ENCODE peak calls at places on chromosomes 11 and 22, in nine cellular contexts. V, N, F, B, O, E, Z, H and I are unnamed samples.

GRCh38 chr22:27507066-27507715 is 294.4 kb downstream of the MN1 start:
- DNase-seq in O (no peak), V (no peak), H (no peak), Z (peak), N (no peak), F (no peak), B (no peak), E (no peak), I (no peak)

GRCh38 chr11:46696212-46696558 is 4.2 kb downstream of the ARHGAP1 start:
- DNase-seq in F (no peak), H (no peak), O (no peak), V (no peak), B (no peak), N (no peak), E (no peak), Z (no peak), I (no peak)

GRCh38 chr11:36041988-36042606 is 98.2 kb downstream of the LDLRAD3 start:
- DNase-seq in F (peak), O (no peak), Z (peak), V (no peak), H (no peak), B (no peak), N (no peak), E (peak), I (no peak)

GRCh38 chr11:16750417-16750816 is 12.0 kb downstream of the C11orf58 start:
- DNase-seq in H (no peak), V (no peak), E (no peak), B (no peak), Z (no peak), N (no peak), O (no peak), F (peak), I (no peak)

GRCh38 chr22:47035443-47035881 is 273.0 kb downstream of the TBC1D22A start:
- DNase-seq in O (no peak), E (no peak), F (no peak), H (no peak), Z (no peak), V (no peak), N (no peak), B (no peak), I (no peak)

GRCh38 chr11:61375709-61376108 is 13.5 kb downstream of the TMEM138 start:
- DNase-seq in B (no peak), F (no peak), Z (no peak), E (no peak), O (no peak), V (no peak), N (no peak), H (no peak), I (no peak)

GRCh38 chr11:94934362-94934761 is 39.0 kb downstream of the CWC15 start:
- DNase-seq in O (no peak), V (peak), B (no peak), H (no peak), F (no peak), E (no peak), Z (peak), N (no peak), I (peak)

GRCh38 chr11:12897390-12897789 is 111.7 kb upstream of the RASSF10 start:
- DNase-seq in N (no peak), O (no peak), V (no peak), H (no peak), Z (no peak), E (no peak), B (no peak), F (no peak), I (no peak)

GRCh38 chr22:36285545-36285944 is 32.6 kb downstream of the APOL1 start:
- DNase-seq in O (no peak), V (no peak), E (no peak), F (no peak), N (no peak), H (no peak), Z (no peak), B (no peak), I (no peak)

GRCh38 chr22:50548046-50548912 is 2.6 kb downstream of the KLHDC7B start:
- DNase-seq in Z (no peak), H (no peak), B (no peak), O (no peak), N (no peak), F (no peak), V (no peak), E (peak), I (peak)

GRCh38 chr11:133955091-133955846 is 1.5 kb downstream of the IGSF9B start:
- DNase-seq in N (no peak), Z (no peak), B (no peak), O (no peak), V (no peak), E (no peak), F (no peak), H (no peak), I (peak)

GRCh38 chr22:31313366-31314147 is 21.3 kb upstream of the PIK3IP1 start:
- DNase-seq in E (peak), Z (peak), N (peak), O (no peak), F (peak), H (peak), B (peak), V (peak), I (peak)

GRCh38 chr11:75311858-75312288 is 39.6 kb downstream of the ARRB1 start:
- DNase-seq in E (no peak), B (no peak), H (no peak), F (no peak), N (no peak), O (no peak), V (no peak), Z (peak), I (peak)

GRCh38 chr22:43862074-43862881 is at the start of gene SULT4A1:
- DNase-seq in B (peak), V (peak), O (no peak), F (no peak), E (no peak), N (peak), Z (peak), H (no peak), I (peak)

GRCh38 chr11:125345706-125346561 is 150.1 kb downstream of the FEZ1 start:
- DNase-seq in B (no peak), F (peak), N (peak), O (no peak), E (peak), V (peak), H (peak), Z (peak), I (peak)

GRCh38 chr11:34327804-34328631 is 29.8 kb downstream of the ABTB2 start:
- DNase-seq in Z (peak), B (no peak), V (no peak), N (no peak), O (no peak), H (no peak), E (no peak), F (no peak), I (peak)

GRCh38 chr22:46091277-46091977 is 58.9 kb upstream of the PPARA start:
- DNase-seq in N (no peak), H (no peak), F (no peak), B (no peak), E (no peak), O (no peak), V (no peak), Z (no peak), I (no peak)

GRCh38 chr11:114977596-114977995 is 299.3 kb downstream of the NXPE2 start:
- DNase-seq in V (no peak), Z (no peak), B (no peak), N (no peak), E (no peak), H (no peak), F (no peak), O (no peak), I (no peak)
- TF ChIP-seq CTCF in V (no peak), Z (no peak), B (no peak), N (no peak), E (no peak), H (no peak), F (no peak), O (no peak), I (no peak)

DNA sequence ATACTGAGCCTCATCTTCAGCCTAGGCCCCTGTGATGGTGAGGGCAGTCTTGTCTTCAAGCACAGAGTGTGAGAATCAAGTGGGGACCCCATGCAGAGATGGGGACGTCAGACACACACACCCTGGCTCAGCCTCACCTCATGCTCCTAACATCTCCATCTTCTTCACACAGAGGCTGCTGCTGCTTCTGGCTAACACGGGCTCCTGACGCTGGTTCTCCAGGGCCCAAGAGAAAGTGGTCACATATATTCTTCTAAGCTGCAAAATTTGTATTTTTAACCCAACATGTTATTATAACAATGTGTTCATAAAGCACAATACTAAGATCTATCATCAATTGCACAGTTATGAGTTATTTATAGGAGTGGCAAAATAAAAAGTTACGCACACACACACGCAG is 101.2 kb downstream of the VPREB1 start:
- DNase-seq in H (no peak), Z (no peak), V (no peak), N (no peak), B (no peak), O (no peak), E (no peak), F (no peak), I (no peak)
- TF ChIP-seq CTCF in H (no peak), Z (no peak), V (no peak), N (no peak), B (no peak), O (no peak), E (no peak), F (no peak), I (no peak)

GRCh38 chr11:26137651-26138050 is 194.3 kb upstream of the ANO3 start:
- DNase-seq in E (no peak), Z (peak), N (no peak), V (no peak), F (peak), B (no peak), O (no peak), H (no peak), I (no peak)

GRCh38 chr11:26134481-26135355 is 197.2 kb upstream of the ANO3 start:
- DNase-seq in Z (peak), B (no peak), F (peak), E (peak), N (peak), O (no peak), V (peak), H (no peak), I (no peak)

DNA sequence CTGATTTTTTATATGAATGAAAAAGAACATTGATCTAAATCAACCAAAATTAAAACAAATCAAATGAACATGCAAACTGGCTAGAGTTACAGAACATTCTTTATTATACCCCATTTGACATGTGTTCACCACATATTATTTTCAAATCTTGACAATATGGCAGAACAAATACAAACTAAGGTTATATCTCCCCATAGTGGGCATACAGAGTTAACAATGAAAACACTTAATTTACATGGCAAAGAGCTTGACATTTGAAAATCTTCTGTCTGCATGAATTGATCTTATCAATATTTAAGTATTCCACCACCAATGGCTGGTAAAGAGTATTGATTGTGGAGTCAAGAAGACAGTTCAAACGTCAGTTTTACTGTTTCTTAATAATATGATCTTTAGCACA is 197.9 kb upstream of the ANO3 start:
- DNase-seq in N (no peak), E (no peak), Z (no peak), V (no peak), F (no peak), B (no peak), H (no peak), O (no peak), I (no peak)
- TF ChIP-seq CTCF in N (no peak), E (no peak), Z (no peak), V (no peak), F (no peak), B (no peak), H (no peak), O (no peak), I (no peak)

GRCh38 chr11:14235701-14236100 is 123.3 kb downstream of the RRAS2 start:
- DNase-seq in O (no peak), Z (no peak), E (no peak), H (no peak), V (no peak), F (no peak), B (no peak), N (no peak), I (no peak)

GRCh38 chr11:14230407-14230806 is 128.6 kb downstream of the RRAS2 start:
- DNase-seq in Z (no peak), N (no peak), B (no peak), O (no peak), F (no peak), V (no peak), H (no peak), E (no peak), I (no peak)

GRCh38 chr11:14229472-14229871 is 129.5 kb downstream of the RRAS2 start:
- DNase-seq in O (no peak), H (no peak), E (no peak), N (no peak), F (no peak), V (no peak), Z (no peak), B (no peak), I (no peak)

GRCh38 chr11:14234446-14234845 is 124.5 kb downstream of the RRAS2 start:
- DNase-seq in H (no peak), F (no peak), O (no peak), N (no peak), B (no peak), V (no peak), E (no peak), Z (no peak), I (no peak)

GRCh38 chr11:14232652-14233051 is 126.3 kb downstream of the RRAS2 start:
- DNase-seq in F (no peak), Z (no peak), H (no peak), O (no peak), V (no peak), E (no peak), N (peak), B (no peak), I (no peak)
- TF ChIP-seq CTCF in F (peak), Z (peak), H (no peak), O (peak), V (peak), E (peak), N (no peak), B (peak), I (peak)

GRCh38 chr22:45010532-45010900 is 711 bp upstream of the PHF21B start:
- DNase-seq in N (no peak), O (no peak), F (no peak), V (peak), B (no peak), H (no peak), Z (no peak), E (no peak), I (no peak)
- TF ChIP-seq CTCF in N (no peak), O (no peak), F (no peak), V (no peak), B (no peak), H (no peak), Z (no peak), E (no peak), I (no peak)

DNA sequence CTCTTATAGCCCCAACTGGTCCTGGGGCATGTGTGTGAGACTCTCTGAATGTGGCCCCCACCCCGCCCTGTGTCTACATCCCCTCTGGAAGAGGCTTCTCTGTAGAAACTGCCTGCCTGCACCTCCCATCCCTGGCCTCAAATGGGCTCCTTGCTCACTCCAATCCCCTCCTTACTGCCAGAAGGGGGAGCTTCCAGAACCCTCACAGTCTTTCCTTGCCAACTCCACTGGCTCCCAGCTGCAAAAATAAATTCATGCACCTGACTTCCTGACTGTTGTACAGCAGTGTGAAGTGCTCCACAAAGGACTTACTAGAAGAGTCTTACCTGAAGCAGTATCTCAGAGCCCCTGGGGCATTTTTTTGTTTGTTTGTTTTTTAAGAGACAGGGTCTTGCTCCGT is 15.2 kb upstream of the SERPIND1 start:
- DNase-seq in O (no peak), V (no peak), N (no peak), H (no peak), E (peak), B (no peak), F (no peak), Z (no peak), I (no peak)
- TF ChIP-seq CTCF in O (no peak), V (no peak), N (no peak), H (no peak), E (peak), B (no peak), F (no peak), Z (peak), I (no peak)

DNA sequence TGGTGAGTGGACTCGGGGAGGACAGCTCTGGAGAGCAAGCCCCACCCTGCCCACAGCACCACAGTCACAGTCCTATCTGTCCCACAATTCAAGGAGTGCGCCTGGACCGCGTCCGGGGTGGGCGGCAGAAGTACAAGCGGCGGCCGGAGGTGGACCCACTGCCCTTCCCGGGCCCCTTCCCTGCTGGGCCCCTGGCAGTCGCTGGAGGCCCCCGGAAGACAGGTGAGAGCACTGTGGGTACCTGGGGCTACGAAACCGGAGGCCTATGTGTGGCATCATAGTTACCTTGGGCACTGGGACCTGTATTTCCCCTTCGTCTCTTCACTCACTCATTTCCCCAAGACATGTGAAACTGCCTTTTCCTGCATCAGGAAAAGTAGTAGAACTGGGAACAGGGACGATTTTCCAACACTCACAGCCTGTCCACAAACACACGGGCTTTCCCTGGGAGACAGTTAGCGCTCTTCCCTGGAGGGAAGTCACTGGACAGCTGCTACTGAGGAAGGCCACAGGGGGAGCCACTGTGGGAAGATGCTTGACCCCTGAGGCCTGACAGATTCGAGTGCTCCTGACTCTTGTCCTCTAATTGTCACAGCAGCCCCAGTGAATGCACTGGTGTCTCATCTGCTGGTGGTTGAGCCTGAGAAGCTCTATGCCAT is 3.1 kb downstream of the TRMT112 start:
- DNase-seq in N (no peak), B (no peak), O (no peak), E (peak), H (no peak), V (no peak), F (no peak), Z (no peak), I (no peak)
- TF ChIP-seq CTCF in N (no peak), B (no peak), O (peak), E (peak), H (no peak), V (peak), F (peak), Z (no peak), I (peak)

DNA sequence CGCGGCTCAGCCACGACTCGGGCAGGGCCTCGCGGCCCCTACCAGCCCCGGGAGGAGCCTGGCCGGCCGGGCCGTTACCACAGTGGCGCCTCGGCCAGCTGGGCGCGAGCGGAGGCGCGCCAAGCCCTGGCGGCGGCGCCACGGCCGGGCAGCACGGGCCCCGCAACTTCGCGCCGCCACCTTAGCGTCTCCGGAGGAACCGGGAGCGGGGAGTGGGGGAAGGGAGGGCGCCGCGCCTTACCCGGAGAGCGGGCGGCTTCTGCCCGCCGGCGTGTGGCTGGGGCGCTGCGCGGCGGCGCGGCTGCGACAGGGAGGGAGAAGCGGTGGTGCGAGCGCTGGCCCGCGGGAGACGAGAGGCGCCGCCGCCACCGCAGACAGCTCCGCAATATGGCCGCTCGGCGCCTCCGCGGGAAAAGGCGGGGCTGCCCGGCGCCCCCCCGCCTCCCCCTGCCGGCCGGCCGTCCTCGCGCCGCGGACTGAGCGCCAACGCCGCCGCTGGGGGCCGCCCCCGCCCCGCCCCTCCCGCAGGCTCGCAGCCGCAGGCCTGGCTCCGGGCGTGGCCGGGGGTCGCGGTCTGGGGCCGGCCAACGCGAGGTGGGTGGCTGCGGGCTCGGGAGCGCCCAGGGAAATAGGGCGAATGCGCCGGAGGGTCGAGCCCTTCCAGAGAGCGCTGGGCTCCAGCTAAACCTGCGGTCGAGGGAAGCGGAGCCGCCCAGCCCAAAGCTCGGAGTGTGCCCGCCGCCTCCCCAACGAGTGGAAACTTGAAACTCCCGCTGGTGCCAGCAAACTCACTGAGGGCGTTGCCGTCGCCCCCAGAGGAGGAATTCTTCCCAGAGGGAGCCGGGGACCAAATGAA is at the start of gene RDX:
- DNase-seq in V (peak), F (peak), O (peak), B (peak), E (peak), H (peak), Z (peak), N (peak), I (peak)
- TF ChIP-seq CTCF in V (no peak), F (no peak), O (peak), B (no peak), E (no peak), H (no peak), Z (no peak), N (no peak), I (no peak)